ENCODE peak calls at places on chromosomes 2 and 18, in eight cellular contexts. E is lower leg skin, R is A549, W is body of pancreas, A is H9, U is upper lobe of left lung, D is lower lobe of right lung, S is astrocyte of the cerebellum. M is an unnamed sample.

GRCh38 chr2:217617496-217618085 is 385.2 kb downstream of the TNS1 start:
- DNase-seq in E (peak), R (no peak), W (no peak), A (no peak), U (peak), D (no peak), S (no peak), M (no peak)

GRCh38 chr2:458431-458827 is 170.5 kb upstream of the ALKAL2 start:
- DNase-seq in E (no peak), R (no peak), W (no peak), A (no peak), U (no peak), D (no peak), S (no peak), M (no peak)

GRCh38 chr18:77098033-77098432 is 34.5 kb downstream of the MBP start:
- DNase-seq in E (peak), R (no peak), W (no peak), A (no peak), U (no peak), D (no peak), S (no peak), M (no peak)

GRCh38 chr2:197159681-197160211 is 150.8 kb downstream of the ANKRD44 start:
- DNase-seq in E (no peak), R (peak), W (no peak), A (no peak), U (no peak), D (no peak), S (no peak), M (no peak)

GRCh38 chr2:197209742-197210408 is 100.7 kb downstream of the ANKRD44 start:
- DNase-seq in E (no peak), R (no peak), W (no peak), A (no peak), U (no peak), D (peak), S (no peak), M (no peak)

GRCh38 chr2:231523451-231524266 is 6.6 kb downstream of the NMUR1 start:
- DNase-seq in E (no peak), R (no peak), W (no peak), A (no peak), U (no peak), D (no peak), S (no peak), M (no peak)

GRCh38 chr2:208638059-208638458 is 231.5 kb downstream of the PTH2R start:
- DNase-seq in E (no peak), R (peak), W (no peak), A (no peak), U (no peak), D (no peak), S (no peak), M (no peak)

GRCh38 chr2:188765522-188765921 is 208.7 kb upstream of the COL3A1 start:
- DNase-seq in E (no peak), R (peak), W (no peak), A (no peak), U (no peak), D (no peak), S (no peak), M (no peak)

GRCh38 chr2:70041666-70042065 is 45.6 kb upstream of the PCBP1 start:
- DNase-seq in E (no peak), R (no peak), W (no peak), A (no peak), U (no peak), D (no peak), S (no peak), M (no peak)

GRCh38 chr18:2847341-2848144 is 737 bp downstream of the EMILIN2 start:
- DNase-seq in E (peak), R (no peak), W (peak), A (peak), U (peak), D (peak), S (no peak), M (no peak)

GRCh38 chr2:136764397-136765255 is 719 bp upstream of the THSD7B start:
- DNase-seq in E (no peak), R (no peak), W (no peak), A (peak), U (peak), D (no peak), S (no peak), M (no peak)

GRCh38 chr2:8462899-8463648 is 218.8 kb upstream of the ID2 start:
- DNase-seq in E (peak), R (no peak), W (no peak), A (no peak), U (no peak), D (no peak), S (no peak), M (no peak)
- TF ChIP-seq CTCF in E (no peak), R (no peak), W (no peak), A (no peak), U (no peak), D (no peak), S (no peak), M (no peak)

GRCh38 chr2:165675551-165675968 is 118.5 kb downstream of the GALNT3 start:
- DNase-seq in E (no peak), R (peak), W (no peak), A (no peak), U (no peak), D (no peak), S (no peak), M (no peak)
- TF ChIP-seq CTCF in E (no peak), R (no peak), W (no peak), A (no peak), U (no peak), D (no peak), S (no peak), M (no peak)

GRCh38 chr2:114728372-114728771 is 285.9 kb downstream of the DPP10 start:
- DNase-seq in E (no peak), R (no peak), W (no peak), A (no peak), U (no peak), D (no peak), S (no peak), M (no peak)

GRCh38 chr2:114727012-114727411 is 284.6 kb downstream of the DPP10 start:
- DNase-seq in E (no peak), R (no peak), W (no peak), A (no peak), U (no peak), D (no peak), S (no peak), M (no peak)

GRCh38 chr2:114724513-114724912 is 282.1 kb downstream of the DPP10 start:
- DNase-seq in E (no peak), R (no peak), W (no peak), A (no peak), U (no peak), D (no peak), S (no peak), M (no peak)

DNA sequence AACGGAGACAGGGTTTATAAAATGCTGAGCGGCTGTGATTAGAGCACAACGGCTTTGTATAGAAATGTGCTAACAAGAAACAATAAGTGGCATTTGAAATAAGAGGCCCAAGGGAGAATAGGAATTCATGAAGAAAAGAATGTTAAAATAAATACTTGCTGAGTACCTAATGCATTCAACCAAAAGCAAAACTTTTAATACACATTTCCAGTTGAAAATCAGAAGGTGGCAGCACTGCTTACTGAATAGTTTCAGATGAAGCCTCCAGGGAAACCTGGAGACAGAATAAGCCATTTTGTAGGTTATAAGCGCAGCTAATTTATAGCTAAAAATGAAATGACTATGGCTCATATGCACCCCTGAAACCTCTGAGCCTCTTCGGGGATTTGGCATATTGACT is 286.6 kb downstream of the DPP10 start:
- DNase-seq in E (no peak), R (peak), W (no peak), A (no peak), U (no peak), D (no peak), S (no peak), M (no peak)
- TF ChIP-seq CTCF in E (no peak), R (peak), W (no peak), A (peak), U (peak), D (peak), S (no peak), M (no peak)

DNA sequence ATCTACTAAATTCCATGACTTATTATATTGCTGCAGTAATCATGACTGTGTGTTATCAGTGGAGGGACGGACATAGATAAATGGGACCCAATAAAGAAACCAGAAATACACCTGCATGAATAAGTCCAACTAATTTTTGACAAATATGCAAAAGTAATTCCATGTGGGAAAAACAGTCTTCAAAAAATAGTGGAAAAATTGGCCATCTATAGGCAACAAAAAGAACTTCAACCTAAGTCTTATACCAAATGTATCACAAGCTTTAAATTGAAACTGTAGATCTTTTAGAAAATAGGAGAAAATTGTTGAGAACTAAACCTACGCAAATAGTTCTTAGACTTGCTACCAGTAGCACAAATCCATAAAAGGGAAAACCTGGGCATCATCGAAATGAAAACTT is 376.2 kb downstream of the NCKAP5 start:
- DNase-seq in E (no peak), R (no peak), W (no peak), A (no peak), U (no peak), D (no peak), S (no peak), M (no peak)
- TF ChIP-seq CTCF in E (no peak), R (no peak), W (no peak), A (peak), U (no peak), D (no peak), S (no peak), M (no peak)

DNA sequence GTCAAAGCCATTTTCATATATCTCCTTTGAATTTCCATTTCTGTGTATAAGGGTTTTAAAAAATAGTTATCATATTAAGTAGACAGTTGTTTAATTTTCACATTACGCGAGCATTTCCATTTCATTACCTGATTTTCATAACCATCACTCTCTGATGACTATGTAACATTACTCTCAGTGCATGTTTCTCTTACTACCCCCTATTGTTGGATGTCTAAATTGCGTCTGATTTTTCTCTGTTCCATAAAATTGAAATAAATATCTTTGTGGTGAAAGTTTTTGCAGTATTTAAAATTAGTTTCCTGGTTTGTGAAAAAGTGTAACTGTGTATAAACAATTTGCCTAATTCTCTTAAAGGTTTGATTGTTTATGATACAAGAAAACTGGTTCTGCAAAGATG is 123.8 kb downstream of the MYO1B start:
- DNase-seq in E (no peak), R (no peak), W (no peak), A (no peak), U (no peak), D (no peak), S (no peak), M (no peak)
- TF ChIP-seq CTCF in E (no peak), R (peak), W (no peak), A (peak), U (no peak), D (no peak), S (peak), M (no peak)

DNA sequence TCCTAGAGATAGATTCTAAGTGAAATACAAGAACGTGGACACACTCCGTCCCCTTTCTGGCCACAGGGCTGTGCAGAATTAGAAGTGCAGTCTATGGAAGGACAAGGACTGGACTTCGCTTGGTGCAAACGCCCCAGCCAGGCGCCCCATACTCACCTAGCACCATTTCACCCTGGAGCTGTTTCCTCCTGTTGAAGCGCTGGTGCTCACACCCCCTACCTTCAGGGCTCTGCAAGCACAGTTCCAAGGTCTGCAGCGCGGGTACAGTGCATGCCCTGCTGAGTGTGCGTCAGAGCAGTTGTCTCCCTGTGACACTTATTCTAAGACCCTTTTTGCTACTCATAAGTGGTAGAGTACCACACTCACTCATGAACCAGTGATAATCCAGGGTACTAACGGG is 3.0 kb downstream of the HPCAL1 start:
- DNase-seq in E (no peak), R (peak), W (peak), A (peak), U (no peak), D (no peak), S (no peak), M (no peak)
- TF ChIP-seq CTCF in E (no peak), R (no peak), W (peak), A (peak), U (no peak), D (peak), S (peak), M (no peak)

GRCh38 chr2:235498556-235499305 is 4.9 kb downstream of the AGAP1 start:
- DNase-seq in E (no peak), R (peak), W (peak), A (peak), U (peak), D (no peak), S (peak), M (no peak)
- TF ChIP-seq CTCF in E (no peak), R (peak), W (peak), A (peak), U (no peak), D (no peak), S (peak), M (no peak)

DNA sequence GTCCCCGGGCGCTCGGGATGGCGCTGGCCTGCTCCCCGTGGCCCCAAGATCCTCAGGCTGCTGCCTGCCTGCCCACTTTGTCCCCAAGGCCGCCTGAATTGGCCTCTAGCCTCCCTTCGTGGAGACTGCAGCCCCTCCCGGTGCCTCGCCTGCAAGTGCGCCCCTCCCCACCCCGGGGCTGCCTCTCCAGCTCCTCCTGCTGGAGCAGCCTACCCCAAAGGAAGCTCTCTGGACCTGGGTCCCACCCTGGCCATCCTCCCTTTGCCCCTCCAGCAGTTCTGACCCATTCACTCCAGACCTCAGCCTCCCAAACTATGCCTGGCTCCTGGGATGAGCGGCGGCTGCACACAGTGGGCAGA is 6.2 kb downstream of the ESPNL start:
- DNase-seq in E (no peak), R (no peak), W (no peak), A (peak), U (no peak), D (no peak), S (no peak), M (no peak)
- TF ChIP-seq CTCF in E (no peak), R (no peak), W (no peak), A (peak), U (no peak), D (no peak), S (peak), M (no peak)

DNA sequence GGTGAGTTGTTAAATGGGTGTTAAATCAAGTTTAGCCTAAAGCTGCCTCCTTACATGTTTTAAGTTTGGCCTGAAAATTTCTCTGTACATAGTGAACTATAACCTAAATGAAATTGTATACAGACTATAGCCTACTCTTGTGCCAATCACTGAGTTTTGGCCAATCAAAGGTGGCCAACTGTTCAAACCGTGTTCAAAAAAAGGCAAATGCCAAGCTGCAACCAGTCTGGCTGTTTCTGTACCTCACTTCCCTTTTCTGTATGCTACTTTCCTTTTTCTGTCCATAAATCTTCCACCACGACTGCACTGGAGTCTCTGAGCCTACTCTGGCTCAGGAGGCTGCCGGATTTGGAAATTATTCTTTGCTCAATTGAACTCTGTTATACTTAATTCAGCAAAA is 121.0 kb downstream of the SPOPL start:
- DNase-seq in E (no peak), R (no peak), W (no peak), A (no peak), U (no peak), D (no peak), S (no peak), M (no peak)
- TF ChIP-seq CTCF in E (no peak), R (no peak), W (no peak), A (no peak), U (no peak), D (no peak), S (no peak), M (no peak)

DNA sequence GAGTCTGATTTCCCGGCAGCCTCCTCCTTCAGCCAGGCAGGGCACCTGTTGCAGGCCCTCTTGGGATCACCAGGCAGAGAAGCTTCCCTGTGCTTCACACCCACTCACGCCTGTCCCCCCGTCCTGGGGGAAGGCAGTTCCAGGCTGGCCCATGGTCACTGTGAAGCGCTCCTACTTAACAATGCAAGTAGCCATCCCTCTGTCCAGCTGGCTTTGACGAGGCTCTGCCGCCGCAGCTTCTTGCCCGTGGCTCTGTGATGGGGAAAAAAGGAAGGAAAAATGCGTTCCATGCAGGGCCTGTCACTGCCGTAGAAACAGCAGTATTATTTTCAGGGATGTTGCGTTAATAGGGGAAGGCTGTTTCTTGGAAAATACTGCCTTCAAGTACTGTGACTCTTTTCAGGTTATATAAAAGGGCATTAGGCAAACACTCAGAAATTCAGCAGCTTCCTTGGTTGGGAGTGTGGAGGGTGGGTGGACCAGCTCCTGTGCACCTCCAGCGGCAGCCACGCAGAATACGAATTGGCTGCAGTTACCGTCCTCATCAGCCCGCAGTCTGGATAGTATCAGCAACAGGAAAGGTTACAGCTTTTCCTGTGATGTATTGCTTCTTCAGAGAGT is 232.3 kb downstream of the KLHL29 start:
- DNase-seq in E (no peak), R (no peak), W (peak), A (no peak), U (no peak), D (peak), S (no peak), M (peak)
- TF ChIP-seq CTCF in E (no peak), R (no peak), W (no peak), A (no peak), U (peak), D (peak), S (peak), M (peak)